ENCODE peak calls at places on chromosomes 2 and 18, in seven cellular contexts. T, I, U, S, A, R and E are unnamed samples.

GRCh38 chr2:47798628-47799027 is 15.7 kb downstream of the MSH6 start:
- DNase-seq in T (no peak), I (no peak), U (no peak), S (no peak), A (no peak), R (no peak), E (no peak)

GRCh38 chr2:13193075-13193474 is 476.3 kb downstream of the TRIB2 start:
- DNase-seq in T (no peak), I (peak), U (no peak), S (no peak), A (no peak), R (no peak), E (no peak)

GRCh38 chr2:15554525-15555218 is 6.5 kb downstream of the NBAS start:
- DNase-seq in T (no peak), I (no peak), U (no peak), S (no peak), A (no peak), R (no peak), E (no peak)

GRCh38 chr2:16773080-16773713 is 107.6 kb upstream of the CYRIA start:
- DNase-seq in T (no peak), I (peak), U (peak), S (no peak), A (no peak), R (peak), E (peak)

GRCh38 chr18:46481048-46481846 is 175.8 kb downstream of the LOXHD1 start:
- DNase-seq in T (no peak), I (peak), U (peak), S (peak), A (no peak), R (peak), E (no peak)

GRCh38 chr2:16633632-16634430 is 31.8 kb downstream of the CYRIA start:
- DNase-seq in T (no peak), I (peak), U (no peak), S (no peak), A (no peak), R (no peak), E (no peak)

GRCh38 chr18:48032876-48033769 is 102.7 kb upstream of the SMAD2 start:
- DNase-seq in T (no peak), I (peak), U (no peak), S (no peak), A (no peak), R (no peak), E (no peak)

GRCh38 chr2:181771355-181771754 is 91.0 kb upstream of the NEUROD1 start:
- DNase-seq in T (no peak), I (no peak), U (no peak), S (no peak), A (no peak), R (no peak), E (no peak)

GRCh38 chr2:191714925-191715324 is 37.0 kb downstream of the NABP1 start:
- DNase-seq in T (no peak), I (no peak), U (no peak), S (no peak), A (no peak), R (no peak), E (no peak)

GRCh38 chr2:103119352-103119751 is 357.5 kb downstream of the TMEM182 start:
- DNase-seq in T (no peak), I (no peak), U (no peak), S (no peak), A (no peak), R (no peak), E (no peak)

GRCh38 chr2:171771463-171771862 is 84.2 kb downstream of the DYNC1I2 start:
- DNase-seq in T (no peak), I (no peak), U (no peak), S (no peak), A (no peak), R (no peak), E (no peak)

GRCh38 chr2:230811508-230811907 is 53.2 kb upstream of the ITM2C start:
- DNase-seq in T (no peak), I (no peak), U (no peak), S (no peak), A (no peak), R (no peak), E (no peak)

GRCh38 chr2:225270861-225271260 is 128.6 kb upstream of the NYAP2 start:
- DNase-seq in T (no peak), I (peak), U (peak), S (no peak), A (no peak), R (no peak), E (no peak)
- TF ChIP-seq CTCF in T (no peak), I (peak), U (no peak), S (no peak), A (no peak), R (no peak), E (no peak)

DNA sequence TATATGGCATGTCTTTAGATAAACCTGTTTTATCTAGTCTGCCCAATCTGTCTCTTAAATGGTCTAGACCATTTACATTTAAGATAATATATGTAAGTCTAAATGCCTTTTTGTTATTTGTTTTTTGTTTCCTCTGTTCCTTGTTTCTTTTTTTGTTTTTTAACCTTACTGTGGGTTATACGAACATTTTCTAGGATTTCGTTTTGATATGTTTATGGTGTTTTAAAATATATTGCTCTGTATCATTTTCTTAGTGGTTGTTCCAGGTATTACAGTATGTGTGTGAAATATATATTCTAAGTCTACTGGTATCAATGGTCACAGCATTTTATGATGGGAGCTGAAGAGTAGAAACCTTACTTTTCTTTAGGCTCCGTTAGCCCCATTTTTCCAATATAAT is 13.4 kb downstream of the BCL2L11 start:
- DNase-seq in T (no peak), I (no peak), U (no peak), S (no peak), A (no peak), R (no peak), E (no peak)
- TF ChIP-seq CTCF in T (peak), I (no peak), U (no peak), S (no peak), A (no peak), R (peak), E (no peak)

GRCh38 chr18:11496561-11497172 is 112.7 kb upstream of the SLC35G4 start:
- DNase-seq in T (no peak), I (no peak), U (no peak), S (no peak), A (no peak), R (no peak), E (no peak)

GRCh38 chr18:11497585-11497984 is 111.8 kb upstream of the SLC35G4 start:
- DNase-seq in T (no peak), I (peak), U (no peak), S (no peak), A (no peak), R (no peak), E (no peak)

GRCh38 chr18:11500153-11501122 is 109.0 kb upstream of the SLC35G4 start:
- DNase-seq in T (no peak), I (peak), U (no peak), S (no peak), A (no peak), R (no peak), E (no peak)

GRCh38 chr18:11501352-11501751 is 108.0 kb upstream of the SLC35G4 start:
- DNase-seq in T (no peak), I (no peak), U (no peak), S (no peak), A (no peak), R (no peak), E (no peak)

GRCh38 chr18:11498821-11499220 is 110.6 kb upstream of the SLC35G4 start:
- DNase-seq in T (no peak), I (no peak), U (no peak), S (no peak), A (no peak), R (no peak), E (no peak)
- TF ChIP-seq CTCF in T (no peak), I (no peak), U (no peak), S (no peak), A (no peak), R (no peak), E (no peak)

DNA sequence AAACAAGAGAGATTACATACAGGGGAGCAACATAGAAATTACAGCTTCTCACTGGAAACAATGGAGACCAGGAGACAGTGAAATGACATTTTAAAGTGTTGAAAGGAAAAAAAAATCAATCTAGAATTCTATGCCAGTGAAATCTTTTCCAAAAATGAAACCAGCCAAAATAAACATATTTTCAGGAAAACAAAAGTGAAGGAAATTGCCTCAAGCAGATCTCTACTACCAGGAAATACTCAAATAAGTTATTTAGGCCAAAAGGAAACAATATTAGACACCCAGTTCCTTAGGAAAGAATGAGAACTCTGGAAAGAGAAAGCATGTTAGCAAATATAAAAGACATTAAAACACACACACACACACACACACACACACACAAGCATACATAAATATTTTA is 339.9 kb upstream of the NCKAP5 start:
- DNase-seq in T (no peak), I (no peak), U (no peak), S (no peak), A (no peak), R (no peak), E (no peak)
- TF ChIP-seq CTCF in T (no peak), I (no peak), U (no peak), S (no peak), A (no peak), R (no peak), E (no peak)

GRCh38 chr2:135825855-135826190 is 11.2 kb downstream of the LCT start:
- DNase-seq in T (no peak), I (no peak), U (no peak), S (no peak), A (no peak), R (peak), E (no peak)
- TF ChIP-seq CTCF in T (no peak), I (no peak), U (no peak), S (no peak), A (no peak), R (no peak), E (no peak)